ENCODE peak calls at places on chromosomes 6 and 20, in six cellular contexts. H is ureter; M is H4; T is NCI-H1092 treated with DMSO at 0.1 percent for 48 hours; B is lung microvascular endothelial cell; E is stimulated activated CD8-positive, alpha-beta memory T cell treated with anti-CD3 and anti-CD28 coated beads, Interleukin-15, amount 100 ng/mL, for 4 hours. S is an unnamed sample.

GRCh38 chr6:170162771-170163404 is 128.0 kb downstream of the DLL1 start:
- DNase-seq in T (no peak), M (no peak), E (no peak), B (no peak), H (no peak), S (no peak)

GRCh38 chr20:46709459-46710148 is at the start of gene SLC2A10:
- DNase-seq in T (no peak), M (no peak), B (peak), E (no peak), H (peak), S (peak)

GRCh38 chr6:143734641-143735063 is 56.9 kb downstream of the PHACTR2 start:
- DNase-seq in H (no peak), M (no peak), T (peak), E (no peak), B (peak), S (peak)

GRCh38 chr20:52552181-52552872 is 360.7 kb upstream of the ZFP64 start:
- DNase-seq in E (no peak), B (peak), H (no peak), T (no peak), M (peak), S (no peak)

GRCh38 chr6:114100421-114100820 is 129.5 kb upstream of the HDAC2 start:
- DNase-seq in B (peak), E (no peak), T (no peak), H (no peak), M (no peak), S (no peak)

GRCh38 chr6:37365791-37366190 is 12.0 kb downstream of the RNF8 start:
- DNase-seq in E (no peak), M (no peak), B (peak), H (no peak), T (no peak), S (no peak)

GRCh38 chr20:32564921-32565734 is 20.0 kb downstream of the NOL4L start:
- DNase-seq in E (no peak), H (no peak), M (no peak), T (no peak), B (peak), S (peak)

GRCh38 chr6:27700337-27700736 is 211.9 kb downstream of the OR2B2 start:
- DNase-seq in H (no peak), T (no peak), M (no peak), B (no peak), E (no peak), S (no peak)

GRCh38 chr6:100342830-100343229 is 121.9 kb downstream of the SIM1 start:
- DNase-seq in E (no peak), T (no peak), M (no peak), H (no peak), B (peak), S (no peak)

GRCh38 chr6:9186148-9186547 is 750.8 kb upstream of the SLC35B3 start:
- DNase-seq in M (no peak), E (no peak), T (no peak), H (no peak), B (no peak), S (no peak)

GRCh38 chr6:136696238-136696637 is 96.0 kb downstream of the MAP3K5 start:
- DNase-seq in B (no peak), H (no peak), T (no peak), M (no peak), E (no peak), S (no peak)

S was measured in COLO829.